ENCODE peak calls at places on chromosomes 11 and 22, in ten cellular contexts. One of them, this sample, is unnamed.

GRCh38 chr22:46638601-46639431 is 18.6 kb downstream of the GRAMD4 start:
- DNase-seq in activated CD4-positive, alpha-beta T cell treated with anti-CD3 and anti-CD28 coated beads for 24 hours: no peak
- DNase-seq in fibroblast of the conjunctiva: no peak
- DNase-seq in stomach: peak; percentile 65
- DNase-seq in neural crest cell: no peak
- DNase-seq in NCI-H446: no peak
- DNase-seq in endothelial cell: no peak
- DNase-seq in NCI-H460: no peak
- DNase-seq in posterior vena cava: no peak
- DNase-seq in effector CD4-positive, alpha-beta T cell: no peak
- DNase-seq in this sample: no peak

GRCh38 chr11:2810401-2811205 is 75.0 kb downstream of the CDKN1C start:
- DNase-seq in activated CD4-positive, alpha-beta T cell treated with anti-CD3 and anti-CD28 coated beads for 24 hours: no peak
- DNase-seq in fibroblast of the conjunctiva: no peak
- DNase-seq in stomach: no peak
- DNase-seq in neural crest cell: no peak
- DNase-seq in NCI-H446: no peak
- DNase-seq in endothelial cell: no peak
- DNase-seq in NCI-H460: no peak
- DNase-seq in posterior vena cava: peak; percentile 58
- DNase-seq in effector CD4-positive, alpha-beta T cell: no peak
- DNase-seq in this sample: no peak

GRCh38 chr22:33271390-33272161 is 213.4 kb upstream of the SYN3 start:
- DNase-seq in activated CD4-positive, alpha-beta T cell treated with anti-CD3 and anti-CD28 coated beads for 24 hours: no peak
- DNase-seq in fibroblast of the conjunctiva: peak; percentile 3
- DNase-seq in stomach: peak; percentile 87
- DNase-seq in neural crest cell: no peak
- DNase-seq in NCI-H446: no peak
- DNase-seq in endothelial cell: no peak
- DNase-seq in NCI-H460: no peak
- DNase-seq in posterior vena cava: peak; percentile 85
- DNase-seq in effector CD4-positive, alpha-beta T cell: no peak
- DNase-seq in this sample: no peak

GRCh38 chr11:27485930-27486773 is 13.6 kb upstream of the LGR4 start:
- DNase-seq in activated CD4-positive, alpha-beta T cell treated with anti-CD3 and anti-CD28 coated beads for 24 hours: peak; percentile 38
- DNase-seq in fibroblast of the conjunctiva: peak; percentile 41
- DNase-seq in stomach: no peak
- DNase-seq in neural crest cell: peak; percentile 67
- DNase-seq in NCI-H446: peak; percentile 68
- DNase-seq in endothelial cell: peak; percentile 60
- DNase-seq in NCI-H460: peak; percentile 64
- DNase-seq in posterior vena cava: no peak
- DNase-seq in effector CD4-positive, alpha-beta T cell: peak; percentile 38
- DNase-seq in this sample: no peak

GRCh38 chr22:33248927-33249326 is 190.7 kb upstream of the SYN3 start:
- DNase-seq in activated CD4-positive, alpha-beta T cell treated with anti-CD3 and anti-CD28 coated beads for 24 hours: no peak
- DNase-seq in fibroblast of the conjunctiva: no peak
- DNase-seq in stomach: no peak
- DNase-seq in neural crest cell: no peak
- DNase-seq in NCI-H446: no peak
- DNase-seq in endothelial cell: no peak
- DNase-seq in NCI-H460: no peak
- DNase-seq in posterior vena cava: no peak
- DNase-seq in effector CD4-positive, alpha-beta T cell: no peak
- DNase-seq in this sample: no peak

GRCh38 chr22:44019416-44019815 is 4.7 kb upstream of the PARVB start:
- DNase-seq in activated CD4-positive, alpha-beta T cell treated with anti-CD3 and anti-CD28 coated beads for 24 hours: no peak
- DNase-seq in fibroblast of the conjunctiva: no peak
- DNase-seq in stomach: no peak
- DNase-seq in neural crest cell: no peak
- DNase-seq in NCI-H446: no peak
- DNase-seq in endothelial cell: no peak
- DNase-seq in NCI-H460: no peak
- DNase-seq in posterior vena cava: no peak
- DNase-seq in effector CD4-positive, alpha-beta T cell: no peak
- DNase-seq in this sample: no peak

GRCh38 chr11:82494988-82495432 is 238.7 kb downstream of the FAM181B start:
- DNase-seq in activated CD4-positive, alpha-beta T cell treated with anti-CD3 and anti-CD28 coated beads for 24 hours: no peak
- DNase-seq in fibroblast of the conjunctiva: no peak
- DNase-seq in stomach: no peak
- DNase-seq in neural crest cell: peak; percentile 2
- DNase-seq in NCI-H446: no peak
- DNase-seq in endothelial cell: no peak
- DNase-seq in NCI-H460: no peak
- DNase-seq in posterior vena cava: no peak
- DNase-seq in effector CD4-positive, alpha-beta T cell: no peak
- DNase-seq in this sample: no peak

GRCh38 chr11:106152013-106152412 is 74.6 kb downstream of the AASDHPPT start:
- DNase-seq in activated CD4-positive, alpha-beta T cell treated with anti-CD3 and anti-CD28 coated beads for 24 hours: no peak
- DNase-seq in fibroblast of the conjunctiva: no peak
- DNase-seq in stomach: peak; percentile 29
- DNase-seq in neural crest cell: no peak
- DNase-seq in NCI-H446: no peak
- DNase-seq in endothelial cell: no peak
- DNase-seq in NCI-H460: no peak
- DNase-seq in posterior vena cava: no peak
- DNase-seq in effector CD4-positive, alpha-beta T cell: no peak
- DNase-seq in this sample: peak; percentile 30

GRCh38 chr11:17924713-17925112 is 88.1 kb downstream of the SERGEF start:
- DNase-seq in activated CD4-positive, alpha-beta T cell treated with anti-CD3 and anti-CD28 coated beads for 24 hours: no peak
- DNase-seq in fibroblast of the conjunctiva: no peak
- DNase-seq in stomach: no peak
- DNase-seq in neural crest cell: no peak
- DNase-seq in NCI-H446: no peak
- DNase-seq in endothelial cell: no peak
- DNase-seq in NCI-H460: no peak
- DNase-seq in posterior vena cava: no peak
- DNase-seq in effector CD4-positive, alpha-beta T cell: no peak
- DNase-seq in this sample: no peak

GRCh38 chr22:49102367-49102766 is 725.3 kb downstream of the BRD1 start:
- DNase-seq in activated CD4-positive, alpha-beta T cell treated with anti-CD3 and anti-CD28 coated beads for 24 hours: no peak
- DNase-seq in fibroblast of the conjunctiva: no peak
- DNase-seq in stomach: no peak
- DNase-seq in neural crest cell: no peak
- DNase-seq in NCI-H446: no peak
- DNase-seq in endothelial cell: no peak
- DNase-seq in NCI-H460: no peak
- DNase-seq in posterior vena cava: peak; percentile 54
- DNase-seq in effector CD4-positive, alpha-beta T cell: no peak
- DNase-seq in this sample: no peak

GRCh38 chr11:27795955-27796861 is 96.0 kb upstream of the BDNF start:
- DNase-seq in activated CD4-positive, alpha-beta T cell treated with anti-CD3 and anti-CD28 coated beads for 24 hours: no peak
- DNase-seq in fibroblast of the conjunctiva: no peak
- DNase-seq in stomach: peak; percentile 26
- DNase-seq in neural crest cell: no peak
- DNase-seq in NCI-H446: no peak
- DNase-seq in endothelial cell: no peak
- DNase-seq in NCI-H460: no peak
- DNase-seq in posterior vena cava: no peak
- DNase-seq in effector CD4-positive, alpha-beta T cell: no peak
- DNase-seq in this sample: no peak

GRCh38 chr11:71385091-71385490 is 63.1 kb downstream of the DHCR7 start:
- DNase-seq in activated CD4-positive, alpha-beta T cell treated with anti-CD3 and anti-CD28 coated beads for 24 hours: no peak
- DNase-seq in fibroblast of the conjunctiva: no peak
- DNase-seq in stomach: no peak
- DNase-seq in neural crest cell: no peak
- DNase-seq in NCI-H446: no peak
- DNase-seq in endothelial cell: no peak
- DNase-seq in NCI-H460: no peak
- DNase-seq in posterior vena cava: no peak
- DNase-seq in effector CD4-positive, alpha-beta T cell: no peak
- DNase-seq in this sample: no peak

GRCh38 chr11:107301886-107302285 is 155.7 kb downstream of the CWF19L2 start:
- DNase-seq in activated CD4-positive, alpha-beta T cell treated with anti-CD3 and anti-CD28 coated beads for 24 hours: no peak
- DNase-seq in fibroblast of the conjunctiva: no peak
- DNase-seq in stomach: no peak
- DNase-seq in neural crest cell: no peak
- DNase-seq in NCI-H446: no peak
- DNase-seq in endothelial cell: no peak
- DNase-seq in NCI-H460: no peak
- DNase-seq in posterior vena cava: no peak
- DNase-seq in effector CD4-positive, alpha-beta T cell: no peak
- DNase-seq in this sample: no peak

GRCh38 chr11:78170413-78170812 is 18.0 kb downstream of the KCTD21 start:
- DNase-seq in activated CD4-positive, alpha-beta T cell treated with anti-CD3 and anti-CD28 coated beads for 24 hours: no peak
- DNase-seq in fibroblast of the conjunctiva: no peak
- DNase-seq in stomach: no peak
- DNase-seq in neural crest cell: no peak
- DNase-seq in NCI-H446: no peak
- DNase-seq in endothelial cell: no peak
- DNase-seq in NCI-H460: no peak
- DNase-seq in posterior vena cava: peak; percentile 53
- DNase-seq in effector CD4-positive, alpha-beta T cell: no peak
- DNase-seq in this sample: no peak

GRCh38 chr11:14980854-14981253 is 8.7 kb upstream of the CALCA start:
- DNase-seq in activated CD4-positive, alpha-beta T cell treated with anti-CD3 and anti-CD28 coated beads for 24 hours: no peak
- DNase-seq in fibroblast of the conjunctiva: no peak
- DNase-seq in stomach: no peak
- DNase-seq in neural crest cell: no peak
- DNase-seq in NCI-H446: no peak
- DNase-seq in endothelial cell: no peak
- DNase-seq in NCI-H460: no peak
- DNase-seq in posterior vena cava: no peak
- DNase-seq in effector CD4-positive, alpha-beta T cell: no peak
- DNase-seq in this sample: no peak

GRCh38 chr11:119194811-119195210 is 9.5 kb downstream of the NHERF4 start:
- DNase-seq in activated CD4-positive, alpha-beta T cell treated with anti-CD3 and anti-CD28 coated beads for 24 hours: no peak
- DNase-seq in fibroblast of the conjunctiva: no peak
- DNase-seq in stomach: no peak
- DNase-seq in neural crest cell: no peak
- DNase-seq in NCI-H446: no peak
- DNase-seq in endothelial cell: no peak
- DNase-seq in NCI-H460: no peak
- DNase-seq in posterior vena cava: no peak
- DNase-seq in effector CD4-positive, alpha-beta T cell: no peak
- DNase-seq in this sample: no peak

GRCh38 chr11:35515224-35515623 is 10.2 kb downstream of the PAMR1 start:
- DNase-seq in activated CD4-positive, alpha-beta T cell treated with anti-CD3 and anti-CD28 coated beads for 24 hours: no peak
- DNase-seq in fibroblast of the conjunctiva: peak; percentile 58
- DNase-seq in stomach: no peak
- DNase-seq in neural crest cell: no peak
- DNase-seq in NCI-H446: no peak
- DNase-seq in endothelial cell: no peak
- DNase-seq in NCI-H460: no peak
- DNase-seq in posterior vena cava: no peak
- DNase-seq in effector CD4-positive, alpha-beta T cell: no peak
- DNase-seq in this sample: no peak

GRCh38 chr22:18044548-18045271 is 20.3 kb upstream of the MICAL3 start:
- DNase-seq in activated CD4-positive, alpha-beta T cell treated with anti-CD3 and anti-CD28 coated beads for 24 hours: no peak
- DNase-seq in fibroblast of the conjunctiva: no peak
- DNase-seq in stomach: peak; percentile 62
- DNase-seq in neural crest cell: no peak
- DNase-seq in NCI-H446: no peak
- DNase-seq in endothelial cell: no peak
- DNase-seq in NCI-H460: no peak
- DNase-seq in posterior vena cava: peak; percentile 80
- DNase-seq in effector CD4-positive, alpha-beta T cell: no peak
- DNase-seq in this sample: no peak

GRCh38 chr11:119990306-119991021 is 147.4 kb downstream of the TRIM29 start:
- DNase-seq in activated CD4-positive, alpha-beta T cell treated with anti-CD3 and anti-CD28 coated beads for 24 hours: no peak
- DNase-seq in fibroblast of the conjunctiva: peak; percentile 20
- DNase-seq in stomach: peak; percentile 64
- DNase-seq in neural crest cell: no peak
- DNase-seq in NCI-H446: no peak
- DNase-seq in endothelial cell: no peak
- DNase-seq in NCI-H460: no peak
- DNase-seq in posterior vena cava: peak; percentile 84
- DNase-seq in effector CD4-positive, alpha-beta T cell: no peak
- DNase-seq in this sample: no peak

GRCh38 chr22:47632646-47633045 is 870.2 kb downstream of the TBC1D22A start:
- DNase-seq in activated CD4-positive, alpha-beta T cell treated with anti-CD3 and anti-CD28 coated beads for 24 hours: no peak
- DNase-seq in fibroblast of the conjunctiva: no peak
- DNase-seq in stomach: peak; percentile 5
- DNase-seq in neural crest cell: no peak
- DNase-seq in NCI-H446: no peak
- DNase-seq in endothelial cell: no peak
- DNase-seq in NCI-H460: no peak
- DNase-seq in posterior vena cava: peak; percentile 67
- DNase-seq in effector CD4-positive, alpha-beta T cell: no peak
- DNase-seq in this sample: no peak

GRCh38 chr22:25131198-25131887 is 68.3 kb upstream of the CRYBB3 start:
- DNase-seq in activated CD4-positive, alpha-beta T cell treated with anti-CD3 and anti-CD28 coated beads for 24 hours: no peak
- DNase-seq in fibroblast of the conjunctiva: no peak
- DNase-seq in stomach: no peak
- DNase-seq in neural crest cell: no peak
- DNase-seq in NCI-H446: no peak
- DNase-seq in endothelial cell: no peak
- DNase-seq in NCI-H460: no peak
- DNase-seq in posterior vena cava: no peak
- DNase-seq in effector CD4-positive, alpha-beta T cell: no peak
- DNase-seq in this sample: no peak

GRCh38 chr11:22807855-22808558 is 21.6 kb downstream of the SVIP start:
- DNase-seq in activated CD4-positive, alpha-beta T cell treated with anti-CD3 and anti-CD28 coated beads for 24 hours: no peak
- DNase-seq in fibroblast of the conjunctiva: no peak
- DNase-seq in stomach: no peak
- DNase-seq in neural crest cell: no peak
- DNase-seq in NCI-H446: no peak
- DNase-seq in endothelial cell: no peak
- DNase-seq in NCI-H460: no peak
- DNase-seq in posterior vena cava: no peak
- DNase-seq in effector CD4-positive, alpha-beta T cell: no peak
- DNase-seq in this sample: no peak

GRCh38 chr22:45400046-45400445 is 13.4 kb downstream of the SMC1B start:
- DNase-seq in activated CD4-positive, alpha-beta T cell treated with anti-CD3 and anti-CD28 coated beads for 24 hours: no peak
- DNase-seq in fibroblast of the conjunctiva: no peak
- DNase-seq in stomach: no peak
- DNase-seq in neural crest cell: no peak
- DNase-seq in NCI-H446: no peak
- DNase-seq in endothelial cell: no peak
- DNase-seq in NCI-H460: no peak
- DNase-seq in posterior vena cava: no peak
- DNase-seq in effector CD4-positive, alpha-beta T cell: no peak
- DNase-seq in this sample: no peak

GRCh38 chr11:32939866-32940265 is 47.3 kb downstream of the QSER1 start:
- DNase-seq in activated CD4-positive, alpha-beta T cell treated with anti-CD3 and anti-CD28 coated beads for 24 hours: no peak
- DNase-seq in fibroblast of the conjunctiva: no peak
- DNase-seq in stomach: no peak
- DNase-seq in neural crest cell: no peak
- DNase-seq in NCI-H446: no peak
- DNase-seq in endothelial cell: no peak
- DNase-seq in NCI-H460: no peak
- DNase-seq in posterior vena cava: no peak
- DNase-seq in effector CD4-positive, alpha-beta T cell: no peak
- DNase-seq in this sample: no peak

GRCh38 chr11:100404907-100405306 is 282.2 kb upstream of the ARHGAP42 start:
- DNase-seq in activated CD4-positive, alpha-beta T cell treated with anti-CD3 and anti-CD28 coated beads for 24 hours: no peak
- DNase-seq in fibroblast of the conjunctiva: no peak
- DNase-seq in stomach: no peak
- DNase-seq in neural crest cell: no peak
- DNase-seq in NCI-H446: no peak
- DNase-seq in endothelial cell: no peak
- DNase-seq in NCI-H460: no peak
- DNase-seq in posterior vena cava: no peak
- DNase-seq in effector CD4-positive, alpha-beta T cell: no peak
- DNase-seq in this sample: no peak

GRCh38 chr11:104618949-104619348 is 279.3 kb downstream of the CASP12 start:
- DNase-seq in activated CD4-positive, alpha-beta T cell treated with anti-CD3 and anti-CD28 coated beads for 24 hours: no peak
- DNase-seq in fibroblast of the conjunctiva: no peak
- DNase-seq in stomach: no peak
- DNase-seq in neural crest cell: no peak
- DNase-seq in NCI-H446: no peak
- DNase-seq in endothelial cell: no peak
- DNase-seq in NCI-H460: no peak
- DNase-seq in posterior vena cava: no peak
- DNase-seq in effector CD4-positive, alpha-beta T cell: no peak
- DNase-seq in this sample: no peak

GRCh38 chr11:69667619-69668604 is 7.2 kb downstream of the LTO1 start:
- DNase-seq in activated CD4-positive, alpha-beta T cell treated with anti-CD3 and anti-CD28 coated beads for 24 hours: no peak
- DNase-seq in fibroblast of the conjunctiva: no peak
- DNase-seq in stomach: no peak
- DNase-seq in neural crest cell: no peak
- DNase-seq in NCI-H446: no peak
- DNase-seq in endothelial cell: no peak
- DNase-seq in NCI-H460: no peak
- DNase-seq in posterior vena cava: peak; percentile 75
- DNase-seq in effector CD4-positive, alpha-beta T cell: no peak
- DNase-seq in this sample: no peak

GRCh38 chr11:69647349-69647748 is 6.4 kb downstream of the CCND1 start:
- DNase-seq in activated CD4-positive, alpha-beta T cell treated with anti-CD3 and anti-CD28 coated beads for 24 hours: no peak
- DNase-seq in fibroblast of the conjunctiva: no peak
- DNase-seq in stomach: no peak
- DNase-seq in neural crest cell: no peak
- DNase-seq in NCI-H446: no peak
- DNase-seq in endothelial cell: no peak
- DNase-seq in NCI-H460: no peak
- DNase-seq in posterior vena cava: peak; percentile 79
- DNase-seq in effector CD4-positive, alpha-beta T cell: no peak
- DNase-seq in this sample: no peak

This sample was measured in AG09319.